ENCODE peak calls at places on chromosomes 12 and 14, in seven cellular contexts. G, Q, M, A, W, D and V are unnamed samples.

GRCh38 chr12:89861086-89861485 is 152.4 kb upstream of the ATP2B1 start:
- DNase-seq in D (no peak), G (no peak), Q (no peak), W (no peak), M (no peak), A (no peak), V (peak)

GRCh38 chr12:120381752-120382419 is 12.9 kb upstream of the MSI1 start:
- DNase-seq in D (peak), Q (no peak), M (peak), A (no peak), G (no peak), W (no peak), V (peak)

GRCh38 chr12:107488666-107489065 is 196.9 kb upstream of the PWP1 start:
- DNase-seq in A (no peak), M (no peak), W (peak), G (no peak), D (peak), Q (no peak), V (no peak)

GRCh38 chr14:90179809-90180779 is 76.3 kb upstream of the PSMC1 start:
- DNase-seq in W (no peak), M (no peak), G (no peak), Q (no peak), D (no peak), A (no peak), V (no peak)

GRCh38 chr14:75238728-75239455 is 39.7 kb upstream of the FOS start:
- DNase-seq in D (no peak), G (no peak), W (no peak), A (no peak), Q (no peak), M (no peak), V (no peak)

GRCh38 chr14:36221097-36221496 is 44.6 kb upstream of the PTCSC3 start:
- DNase-seq in D (no peak), W (no peak), G (no peak), Q (peak), A (no peak), M (no peak), V (no peak)

GRCh38 chr14:99539503-99539902 is 58.3 kb downstream of the CCNK start:
- DNase-seq in Q (no peak), A (no peak), G (no peak), D (no peak), W (no peak), M (no peak), V (no peak)

GRCh38 chr14:89165189-89165809 is 251.7 kb downstream of the FOXN3 start:
- DNase-seq in M (peak), Q (no peak), D (no peak), W (no peak), A (no peak), G (peak), V (no peak)

GRCh38 chr12:57810450-57810849 is 8.1 kb downstream of the AVIL start:
- DNase-seq in M (no peak), G (no peak), D (peak), A (no peak), Q (no peak), W (no peak), V (peak)

GRCh38 chr12:47945341-47945728 is 18.1 kb upstream of the TMEM106C start:
- DNase-seq in G (no peak), D (no peak), Q (no peak), W (no peak), M (no peak), A (no peak), V (peak)

GRCh38 chr14:72169521-72169920 is 237.3 kb downstream of the RGS6 start:
- DNase-seq in Q (no peak), W (no peak), G (no peak), D (no peak), A (no peak), M (peak), V (no peak)